ENCODE peak calls at places on chromosomes 4 and X, in eight cellular contexts. J is amygdala; M is dermis microvascular lymphatic vessel endothelial cell; A is CD8-positive, alpha-beta memory T cell; E is bronchial epithelial cell; R is CD14-positive monocyte; K is left lung; V is stimulated activated CD4-positive, alpha-beta T cell treated with anti-CD3 and anti-CD28 coated beads, Interleukin-1b, Interleukin-23, amount 100 ng/mL, for 1 hour. O is an unnamed sample.

GRCh38 chr4:84050014-84050413 is 449.1 kb downstream of the NKX6-1 start:
- DNase-seq in J (no peak), M (no peak), A (no peak), E (no peak), R (no peak), K (no peak), V (no peak), O (no peak)

GRCh38 chrX:76509775-76510174 is 82.3 kb downstream of the MAGEE1 start:
- DNase-seq in J (no peak), M (no peak), A (no peak), E (no peak), R (no peak), K (no peak), V (no peak), O (no peak)

GRCh38 chr4:1406416-1406945 is at the start of gene NKX1-1:
- DNase-seq in J (no peak), M (no peak), A (no peak), E (no peak), R (no peak), K (peak; percentile 68), V (no peak), O (peak; percentile 52)

GRCh38 chr4:183430317-183430986 is 14.0 kb upstream of the CDKN2AIP start:
- DNase-seq in J (no peak), M (peak; percentile 31), A (no peak), E (no peak), R (no peak), K (no peak), V (no peak), O (no peak)

GRCh38 chrX:73850124-73851013 is 287.4 kb downstream of the CHIC1 start:
- DNase-seq in J (no peak), M (peak; percentile 33), A (no peak), E (peak; percentile 10), R (no peak), K (no peak), V (no peak), O (no peak)

GRCh38 chr4:35684755-35685154 is 559.6 kb downstream of the ARAP2 start:
- DNase-seq in J (no peak), M (no peak), A (no peak), E (peak; percentile 12), R (no peak), K (no peak), V (no peak), O (no peak)

GRCh38 chr4:114921790-114922581 is 191.4 kb downstream of the NDST4 start:
- DNase-seq in J (no peak), M (no peak), A (no peak), E (no peak), R (no peak), K (peak; percentile 39), V (no peak), O (no peak)

GRCh38 chrX:8404443-8404842 is 60.2 kb upstream of the VCX3B start:
- DNase-seq in J (no peak), M (no peak), A (no peak), E (peak; percentile 64), R (no peak), K (no peak), V (no peak), O (no peak)

GRCh38 chrX:73127700-73128241 is 48.5 kb upstream of the PABPC1L2A start:
- DNase-seq in J (no peak), M (no peak), A (no peak), E (peak; percentile 0), R (no peak), K (peak; percentile 36), V (no peak), O (no peak)

GRCh38 chr4:76659103-76659490 is 224.1 kb downstream of the SHROOM3 start:
- DNase-seq in J (no peak), M (no peak), A (no peak), E (no peak), R (no peak), K (no peak), V (no peak), O (no peak)

GRCh38 chrX:54865208-54865607 is 55.4 kb upstream of the TRO start:
- DNase-seq in J (no peak), M (no peak), A (no peak), E (no peak), R (no peak), K (no peak), V (no peak), O (no peak)

GRCh38 chrX:49846004-49846403 is 16.9 kb downstream of the PAGE4 start:
- DNase-seq in J (no peak), M (no peak), A (no peak), E (no peak), R (no peak), K (no peak), V (no peak), O (no peak)

GRCh38 chrX:120457766-120458180 is 11.3 kb downstream of the LAMP2 start:
- DNase-seq in J (no peak), M (no peak), A (no peak), E (peak; percentile 96), R (no peak), K (no peak), V (no peak), O (no peak)

GRCh38 chr4:122017296-122017695 is 65.4 kb upstream of the TRPC3 start:
- DNase-seq in J (no peak), M (no peak), A (no peak), E (no peak), R (no peak), K (no peak), V (no peak), O (no peak)

GRCh38 chrX:119685225-119686066 is 7.5 kb downstream of the SEPTIN6 start:
- DNase-seq in J (no peak), M (peak; percentile 71), A (peak; percentile 65), E (no peak), R (peak; percentile 83), K (no peak), V (no peak), O (no peak)

GRCh38 chr4:1178300-1179088 is 6.1 kb upstream of the SPON2 start:
- DNase-seq in J (no peak), M (no peak), A (no peak), E (peak; percentile 22), R (no peak), K (no peak), V (no peak), O (no peak)

GRCh38 chr4:146550161-146550560 is 28.4 kb upstream of the SLC10A7 start:
- DNase-seq in J (no peak), M (no peak), A (no peak), E (no peak), R (no peak), K (no peak), V (no peak), O (no peak)

GRCh38 chr4:105620640-105621323 is 68.4 kb downstream of the ARHGEF38 start:
- DNase-seq in J (no peak), M (no peak), A (no peak), E (peak; percentile 88), R (no peak), K (no peak), V (no peak), O (no peak)

GRCh38 chr4:139866270-139866962 is 200.8 kb downstream of the MGST2 start:
- DNase-seq in J (no peak), M (no peak), A (no peak), E (no peak), R (no peak), K (no peak), V (no peak), O (no peak)

GRCh38 chr4:56654238-56654632 is 26.9 kb downstream of the HOPX start:
- DNase-seq in J (no peak), M (peak; percentile 21), A (no peak), E (no peak), R (no peak), K (no peak), V (no peak), O (no peak)

GRCh38 chrX:15511563-15511962 is 11.0 kb downstream of the BMX start:
- DNase-seq in J (no peak), M (peak; percentile 88), A (no peak), E (no peak), R (no peak), K (no peak), V (no peak), O (no peak)

GRCh38 chrX:63967541-63967940 is 182.5 kb upstream of the ARHGEF9 start:
- DNase-seq in J (no peak), M (no peak), A (no peak), E (no peak), R (no peak), K (no peak), V (no peak), O (no peak)

GRCh38 chr4:130028552-130028951 is 932.6 kb downstream of the C4orf33 start:
- DNase-seq in J (no peak), M (no peak), A (no peak), E (no peak), R (no peak), K (no peak), V (no peak), O (no peak)

GRCh38 chr4:162793004-162793403 is 373.7 kb downstream of the NAF1 start:
- DNase-seq in J (no peak), M (no peak), A (no peak), E (no peak), R (no peak), K (no peak), V (no peak), O (no peak)

GRCh38 chrX:23394421-23394820 is 59.8 kb downstream of the PTCHD1 start:
- DNase-seq in J (no peak), M (no peak), A (no peak), E (no peak), R (no peak), K (no peak), V (no peak), O (no peak)

GRCh38 chrX:9911479-9911878 is 55.7 kb upstream of the CLDN34 start:
- DNase-seq in J (no peak), M (peak; percentile 44), A (no peak), E (peak; percentile 84), R (no peak), K (no peak), V (no peak), O (no peak)